ENCODE peak calls at places on chromosomes 16 and 17, in four cellular contexts. C is CD8-positive, alpha-beta T cell; E is thoracic aorta; B is endothelial cell of umbilical vein. P is an unnamed sample. For H3K4me1, H3K27me3 and H3K36me3, the result is how much of the 10 kb centered on the place peaks cover.

GRCh38 chr16:84738255-84739038 is 38.6 kb downstream of the USP10 start:
- DNase-seq in C (peak), B (peak), E (no peak), P (peak)

GRCh38 chr17:56230660-56231059 is 77.4 kb downstream of the ANKFN1 start:
- DNase-seq in B (no peak), E (no peak), C (no peak), P (no peak)

GRCh38 chr17:40095944-40096791 is 4.2 kb downstream of the NR1D1 start:
- DNase-seq in C (peak), B (no peak), E (no peak), P (no peak)

GRCh38 chr17:4586043-4586442 is 1.7 kb downstream of the SMTNL2 start:
- DNase-seq in E (no peak), B (no peak), C (no peak), P (no peak)

GRCh38 chr16:77414752-77415231 is 20.0 kb downstream of the ADAMTS18 start:
- DNase-seq in B (no peak), E (no peak), C (no peak), P (no peak)

GRCh38 chr17:63039342-63039741 is 73.3 kb downstream of the TANC2 start:
- DNase-seq in B (no peak), C (no peak), E (no peak), P (no peak)

GRCh38 chr16:51553314-51553713 is 402.2 kb upstream of the SALL1 start:
- DNase-seq in E (no peak), C (no peak), B (no peak), P (no peak)

GRCh38 chr16:3793161-3793576 is 75.8 kb upstream of the TRAP1 start:
- DNase-seq in B (peak), E (peak), C (no peak), P (no peak)

GRCh38 chr16:23359092-23359760 is 57.1 kb downstream of the SCNN1B start:
- DNase-seq in E (no peak), C (no peak), B (peak), P (no peak)

GRCh38 chr17:42133461-42134041 is 10.9 kb downstream of the HSPB9 start:
- DNase-seq in E (no peak), B (no peak), C (peak), P (no peak)

GRCh38 chr16:14310519-14310991 is 239.4 kb downstream of the MRTFB start:
- DNase-seq in B (no peak), C (no peak), E (no peak), P (no peak)

GRCh38 chr16:12250578-12250977 is 274.0 kb downstream of the SNX29 start:
- DNase-seq in C (no peak), E (no peak), B (no peak), P (no peak)

GRCh38 chr17:48444531-48445247 is 14.7 kb upstream of the SKAP1 start:
- DNase-seq in E (no peak), B (no peak), C (peak), P (no peak)

GRCh38 chr17:52660692-52661091 is 502.2 kb upstream of the CA10 start:
- DNase-seq in E (no peak), B (no peak), C (no peak), P (no peak)

GRCh38 chr16:66856801-66857200 is 12.6 kb downstream of the CA7 start:
- DNase-seq in C (no peak), E (no peak), B (no peak), P (no peak)

GRCh38 chr17:48074322-48075054 is 26.3 kb downstream of the NFE2L1 start:
- DNase-seq in B (peak), E (peak), C (peak), P (no peak)

GRCh38 chr16:75209944-75210343 is 3.0 kb upstream of the CTRB2 start:
- DNase-seq in E (no peak), C (no peak), B (no peak), P (no peak)

GRCh38 chr17:51059781-51060180 is 60.9 kb downstream of the SPAG9 start:
- DNase-seq in B (no peak), E (no peak), C (no peak), P (no peak)

GRCh38 chr17:3558603-3559269 is 1.1 kb upstream of the TRPV3 start:
- DNase-seq in B (no peak), E (no peak), C (peak), P (no peak)

GRCh38 chr16:5071681-5072333 is at the start of gene ALG1:
- DNase-seq in E (peak), C (peak), B (peak), P (no peak)

GRCh38 chr17:79668344-79669250 is 57.7 kb upstream of the RBFOX3 start:
- DNase-seq in E (no peak), B (no peak), C (no peak), P (no peak)

GRCh38 chr17:16939606-16940115 is 32.3 kb downstream of the TNFRSF13B start:
- DNase-seq in E (no peak), C (no peak), B (no peak), P (no peak)

GRCh38 chr16:78763821-78764440 is 664.5 kb downstream of the WWOX start:
- DNase-seq in E (no peak), C (no peak), B (no peak), P (no peak)

GRCh38 chr17:47210105-47210504 is 957 bp downstream of the MYL4 start:
- DNase-seq in B (no peak), C (no peak), E (no peak), P (no peak)

GRCh38 chr17:16814439-16814838 is 124.4 kb downstream of the CCDC144A start:
- DNase-seq in E (no peak), C (no peak), B (no peak), P (no peak)

GRCh38 chr17:8095361-8095760 is 7.8 kb upstream of the ALOX12B start:
- DNase-seq in C (no peak), B (no peak), E (no peak), P (no peak)

GRCh38 chr17:78101542-78101941 is 27.0 kb downstream of the TMC6 start:
- DNase-seq in B (no peak), E (no peak), C (no peak), P (no peak)

GRCh38 chr16:56424791-56425438 is 430 bp downstream of the AMFR start:
- DNase-seq in E (no peak), C (peak), B (peak), P (no peak)

GRCh38 chr17:67995568-67996191 is 589 bp downstream of the C17orf58 start:
- DNase-seq in E (no peak), B (no peak), C (peak), P (no peak)

GRCh38 chr16:51569204-51569911 is 418.3 kb upstream of the SALL1 start:
- DNase-seq in E (no peak), C (no peak), B (peak), P (no peak)

GRCh38 chr17:81331527-81332043 is 36.5 kb upstream of the SLC38A10 start:
- DNase-seq in C (no peak), B (no peak), E (no peak), P (no peak)
- H3K4me1 ChIP-seq in C (under half), B (under half), E (under half), P (under half)

GRCh38 chr16:88453621-88454314 is 688 bp downstream of the ZFPM1 start:
- DNase-seq in E (no peak), B (peak), C (peak), P (no peak)

GRCh38 chr16:88453217-88453531 is at the start of gene ZFPM1:
- DNase-seq in E (no peak), B (no peak), C (no peak), P (no peak)

GRCh38 chr16:88455610-88456355 is 2.7 kb downstream of the ZFPM1 start:
- DNase-seq in B (peak), E (no peak), C (peak), P (no peak)

GRCh38 chr16:88452485-88453216 is 429 bp upstream of the ZFPM1 start:
- DNase-seq in E (peak), B (peak), C (peak), P (peak)

DNA sequence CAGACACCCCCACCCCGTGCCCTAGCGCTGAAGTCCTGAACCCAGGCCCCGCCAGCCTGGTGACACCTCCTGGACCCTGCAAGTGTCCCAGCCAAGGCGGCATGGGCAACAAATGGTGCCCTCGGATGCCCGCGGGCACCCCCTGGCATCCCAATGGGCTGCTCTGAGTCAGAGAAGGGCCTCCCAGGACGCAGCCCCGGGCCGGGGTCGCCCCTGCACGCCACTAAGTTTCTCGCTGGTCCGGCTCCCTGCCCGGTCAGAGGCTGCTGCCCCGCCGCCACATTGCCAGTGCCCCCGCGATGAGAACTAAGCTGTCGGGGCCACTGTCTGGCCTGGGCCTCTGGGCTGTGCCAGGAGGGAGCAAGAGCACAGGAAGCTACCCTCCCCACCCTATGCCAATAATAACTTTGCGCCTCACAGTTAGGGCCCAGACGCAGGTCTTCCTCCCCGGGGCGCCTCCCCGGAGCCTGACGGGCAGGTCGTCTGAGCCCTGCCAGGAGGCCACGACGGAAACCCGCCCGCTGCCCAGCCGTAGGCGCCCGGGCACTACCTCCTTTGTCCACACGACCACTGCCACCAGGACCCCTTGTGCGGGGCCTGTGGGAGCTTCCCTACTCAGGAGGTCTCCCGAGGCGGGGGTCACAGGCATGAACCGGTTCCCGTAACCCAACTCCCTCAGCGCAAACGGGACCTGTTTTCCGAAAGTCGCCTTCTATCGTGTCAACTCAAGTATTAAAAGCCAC is 1.4 kb downstream of the ZFPM1 start:
- DNase-seq in E (no peak), C (peak), B (peak), P (no peak)
- H3K27me3 ChIP-seq in E (under half), C (under half), B (under half), P (under half)

GRCh38 chr17:18198530-18198929 is 14.9 kb downstream of the ALKBH5 start:
- DNase-seq in E (no peak), B (no peak), C (no peak), P (no peak)
- H3K36me3 ChIP-seq in E (under half), B (under half), C (under half), P (under half)

GRCh38 chr17:28334176-28334575 is 1.1 kb downstream of the IFT20 start:
- DNase-seq in E (no peak), C (no peak), B (peak), P (no peak)
- H3K4me1 ChIP-seq in E (under half), C (under half), B (under half), P (under half)

DNA sequence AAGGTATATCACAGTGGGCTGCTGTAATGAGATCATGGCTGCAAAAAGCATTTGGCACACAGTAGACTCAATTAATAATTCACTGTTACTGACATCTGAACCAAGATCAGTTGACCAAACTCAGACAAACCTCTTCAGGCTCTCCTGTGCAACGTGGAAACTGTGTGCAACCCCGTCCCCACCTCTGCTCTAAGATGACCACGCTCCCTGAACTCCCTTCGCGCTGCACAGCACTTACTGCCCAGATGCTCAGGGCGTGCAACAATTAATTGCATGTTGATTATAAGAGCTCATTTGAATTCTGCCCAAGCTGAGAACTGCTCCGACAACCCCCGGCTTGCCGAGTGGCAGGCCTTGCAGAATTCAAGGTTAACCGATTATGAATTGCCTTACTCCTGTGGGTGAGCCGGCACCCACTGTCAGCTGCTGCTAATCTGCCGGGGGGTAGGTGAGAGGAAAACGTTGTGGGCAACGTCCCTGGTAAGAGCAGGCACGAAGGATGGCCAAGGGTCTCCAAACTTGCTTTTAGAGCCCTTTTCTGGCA is 1.3 kb upstream of the GSG1L start:
- DNase-seq in C (no peak), E (no peak), B (no peak), P (no peak)
- H3K27me3 ChIP-seq in C (under half), E (under half), B (under half), P (under half)